ENCODE peak calls at places on chromosomes 5 and 9, in six cellular contexts. K, C, W, D, M and L are unnamed samples.

GRCh38 chr5:34789021-34789531 is 49.9 kb upstream of the TTC23L start:
- DNase-seq in M (no peak), C (no peak), W (no peak), K (no peak), D (peak), L (no peak)

GRCh38 chr5:108472237-108472636 is 90.3 kb upstream of the FBXL17 start:
- DNase-seq in K (no peak), M (no peak), W (no peak), D (no peak), C (no peak), L (no peak)

GRCh38 chr9:128457207-128457606 is 1.4 kb downstream of the ODF2 start:
- DNase-seq in W (no peak), M (peak), D (no peak), K (no peak), C (no peak), L (no peak)

GRCh38 chr9:38079410-38080105 is 10.5 kb upstream of the SHB start:
- DNase-seq in D (no peak), K (no peak), M (no peak), W (no peak), C (no peak), L (no peak)

GRCh38 chr5:36066540-36067210 is at the start of gene UGT3A2:
- DNase-seq in K (no peak), C (no peak), D (no peak), M (no peak), W (peak), L (no peak)

GRCh38 chr9:136103651-136104487 is 8.8 kb upstream of the NACC2 start:
- DNase-seq in K (no peak), M (no peak), C (no peak), D (no peak), W (no peak), L (no peak)

GRCh38 chr9:33161011-33161588 is 6.0 kb downstream of the B4GALT1 start:
- DNase-seq in C (peak), M (peak), K (peak), D (peak), W (no peak), L (peak)

GRCh38 chr5:163594951-163595350 is 89.5 kb downstream of the MAT2B start:
- DNase-seq in D (no peak), M (no peak), C (no peak), K (no peak), W (no peak), L (no peak)

GRCh38 chr9:118570076-118570475 is 799.2 kb downstream of the BRINP1 start:
- DNase-seq in W (no peak), K (no peak), C (no peak), D (no peak), M (no peak), L (no peak)

GRCh38 chr5:156414381-156414780 is 87.4 kb downstream of the SGCD start:
- DNase-seq in M (no peak), C (no peak), W (no peak), D (no peak), K (no peak), L (no peak)

GRCh38 chr9:30677256-30677655 is 1707.2 kb upstream of the ACO1 start:
- DNase-seq in K (no peak), M (no peak), C (no peak), W (no peak), D (no peak), L (no peak)

GRCh38 chr5:91384671-91385430 is 1.7 kb upstream of the ARRDC3 start:
- DNase-seq in K (peak), D (peak), C (no peak), M (peak), W (peak), L (no peak)

GRCh38 chr5:171188016-171188415 is 121.0 kb upstream of the TLX3 start:
- DNase-seq in W (no peak), C (no peak), M (no peak), K (no peak), D (no peak), L (no peak)

GRCh38 chr9:33946779-33947535 is 101.7 kb downstream of the UBAP2 start:
- DNase-seq in M (no peak), C (no peak), K (no peak), W (no peak), D (peak), L (no peak)

GRCh38 chr5:36111238-36111637 is 40.4 kb downstream of the LMBRD2 start:
- DNase-seq in D (no peak), C (no peak), M (no peak), W (no peak), K (no peak), L (no peak)

GRCh38 chr5:167614294-167615104 is 676.9 kb upstream of the WWC1 start:
- DNase-seq in D (no peak), M (no peak), W (no peak), C (no peak), K (no peak), L (no peak)

GRCh38 chr9:95411211-95411892 is 93.8 kb upstream of the FANCC start:
- DNase-seq in C (no peak), K (no peak), W (no peak), M (no peak), D (no peak), L (no peak)

GRCh38 chr9:14882118-14882517 is 28.1 kb downstream of the FREM1 start:
- DNase-seq in K (no peak), W (no peak), M (no peak), D (no peak), C (no peak), L (no peak)

GRCh38 chr5:42516282-42517042 is 93.2 kb downstream of the GHR start:
- DNase-seq in C (no peak), K (no peak), M (no peak), D (no peak), W (no peak), L (no peak)

GRCh38 chr9:111599092-111599947 is at the start of gene PTGR1:
- DNase-seq in C (peak), D (peak), W (no peak), K (no peak), M (peak), L (no peak)

GRCh38 chr9:78871452-78872331 is 574.8 kb downstream of the PSAT1 start:
- DNase-seq in M (no peak), C (no peak), D (peak), K (no peak), W (no peak), L (no peak)

GRCh38 chr5:150079655-150080461 is 6.5 kb downstream of the CSF1R start:
- DNase-seq in W (no peak), M (no peak), D (no peak), K (no peak), C (no peak), L (no peak)

GRCh38 chr5:146233441-146233840 is 30.0 kb downstream of the RBM27 start:
- DNase-seq in W (no peak), D (no peak), M (no peak), K (no peak), C (no peak), L (no peak)

GRCh38 chr5:77426670-77427069 is 65.4 kb downstream of the WDR41 start:
- DNase-seq in W (no peak), M (no peak), C (no peak), D (no peak), K (no peak), L (no peak)

GRCh38 chr5:132566657-132567056 is 9.9 kb downstream of the RAD50 start:
- DNase-seq in D (no peak), W (no peak), K (no peak), M (no peak), C (no peak), L (no peak)

GRCh38 chr5:90379652-90380051 is 29.9 kb downstream of the CETN3 start:
- DNase-seq in C (no peak), M (no peak), K (no peak), W (no peak), D (no peak), L (no peak)

GRCh38 chr9:136970361-136970760 is 6.9 kb upstream of the PTGDS start:
- DNase-seq in K (no peak), W (no peak), D (no peak), C (no peak), M (no peak), L (no peak)

GRCh38 chr5:169018980-169019379 is 282.0 kb downstream of the SLIT3 start:
- DNase-seq in M (no peak), W (no peak), D (no peak), K (no peak), C (no peak), L (no peak)

GRCh38 chr5:80159133-80159815 is 96.6 kb downstream of the SERINC5 start:
- DNase-seq in M (no peak), K (no peak), D (no peak), C (no peak), W (no peak), L (no peak)